ENCODE peak calls at places on chromosome 3, in six cellular contexts. B is progenitor cell of endocrine pancreas, L is H9, V is A549, K is AG09319, O is stomach. N is an unnamed sample.

GRCh38 chr3:119181765-119182164 is 8.4 kb downstream of the UPK1B start:
- DNase-seq in B (no peak), L (no peak), V (peak), K (no peak), O (peak), N (no peak)

GRCh38 chr3:99929409-99930139 is 111.9 kb downstream of the CMSS1 start:
- DNase-seq in B (no peak), L (no peak), V (no peak), K (no peak), O (no peak), N (no peak)

GRCh38 chr3:45312836-45313493 is 75.4 kb upstream of the LARS2 start:
- DNase-seq in B (no peak), L (no peak), V (no peak), K (no peak), O (no peak), N (no peak)

GRCh38 chr3:181610973-181611265 is 100.8 kb upstream of the SOX2 start:
- DNase-seq in B (no peak), L (no peak), V (no peak), K (no peak), O (no peak), N (no peak)

GRCh38 chr3:12938258-12938711 is 96.9 kb upstream of the RPL32 start:
- DNase-seq in B (no peak), L (no peak), V (no peak), K (no peak), O (no peak), N (no peak)

GRCh38 chr3:187150599-187150998 is 11.3 kb upstream of the RPL39L start:
- DNase-seq in B (no peak), L (peak), V (no peak), K (no peak), O (peak), N (peak)

GRCh38 chr3:130711885-130712284 is 34.7 kb downstream of the PIK3R4 start:
- DNase-seq in B (no peak), L (no peak), V (no peak), K (no peak), O (no peak), N (no peak)

GRCh38 chr3:14988988-14989394 is 41.6 kb downstream of the NR2C2 start:
- DNase-seq in B (no peak), L (peak), V (peak), K (no peak), O (no peak), N (peak)

GRCh38 chr3:127774647-127775046 is 47.7 kb downstream of the MGLL start:
- DNase-seq in B (no peak), L (no peak), V (no peak), K (no peak), O (no peak), N (no peak)

GRCh38 chr3:12420393-12420792 is 63.9 kb upstream of the TSEN2 start:
- DNase-seq in B (no peak), L (no peak), V (no peak), K (no peak), O (no peak), N (no peak)

GRCh38 chr3:151437047-151437446 is 23.8 kb downstream of the IGSF10 start:
- DNase-seq in B (no peak), L (no peak), V (no peak), K (no peak), O (no peak), N (no peak)

GRCh38 chr3:184676927-184677326 is 34.9 kb downstream of the MAGEF1 start:
- DNase-seq in B (no peak), L (no peak), V (no peak), K (no peak), O (no peak), N (no peak)

GRCh38 chr3:182886497-182886896 is 93.2 kb downstream of the ATP11B start:
- DNase-seq in B (no peak), L (no peak), V (no peak), K (no peak), O (no peak), N (no peak)

GRCh38 chr3:81864273-81864672 is 102.8 kb upstream of the GBE1 start:
- DNase-seq in B (no peak), L (peak), V (no peak), K (no peak), O (no peak), N (no peak)

GRCh38 chr3:177196473-177197040 is 725 bp downstream of the TBL1XR1 start:
- DNase-seq in B (no peak), L (no peak), V (peak), K (no peak), O (peak), N (peak)

GRCh38 chr3:132783152-132783551 is 60.9 kb upstream of the NPHP3 start:
- DNase-seq in B (no peak), L (no peak), V (no peak), K (no peak), O (no peak), N (no peak)

GRCh38 chr3:96012941-96013340 is 801.5 kb upstream of the EPHA6 start:
- DNase-seq in B (no peak), L (no peak), V (no peak), K (no peak), O (no peak), N (no peak)

GRCh38 chr3:39443530-39443929 is 23.9 kb upstream of the MOBP start:
- DNase-seq in B (no peak), L (peak), V (no peak), K (no peak), O (no peak), N (no peak)

GRCh38 chr3:194082596-194083220 is 53.2 kb upstream of the HES1 start:
- DNase-seq in B (no peak), L (no peak), V (no peak), K (no peak), O (no peak), N (no peak)

GRCh38 chr3:9395570-9396300 is 1.7 kb upstream of the SETD5 start:
- DNase-seq in B (no peak), L (no peak), V (no peak), K (no peak), O (no peak), N (no peak)

GRCh38 chr3:195774917-195775316 is 36.8 kb downstream of the MUC4 start:
- DNase-seq in B (no peak), L (peak), V (peak), K (no peak), O (no peak), N (peak)

GRCh38 chr3:90033242-90033641 is 925.8 kb downstream of the EPHA3 start:
- DNase-seq in B (no peak), L (no peak), V (no peak), K (no peak), O (no peak), N (no peak)

GRCh38 chr3:20857636-20858035 is 671.6 kb upstream of the SGO1 start:
- DNase-seq in B (no peak), L (no peak), V (no peak), K (no peak), O (no peak), N (no peak)

GRCh38 chr3:124007186-124007585 is 15.3 kb upstream of the ROPN1 start:
- DNase-seq in B (no peak), L (no peak), V (no peak), K (no peak), O (no peak), N (no peak)

GRCh38 chr3:105354429-105354828 is 12.3 kb upstream of the ALCAM start:
- DNase-seq in B (no peak), L (peak), V (no peak), K (no peak), O (no peak), N (no peak)

GRCh38 chr3:31173118-31173718 is 278.8 kb upstream of the GADL1 start:
- DNase-seq in B (no peak), L (no peak), V (no peak), K (no peak), O (no peak), N (no peak)

GRCh38 chr3:46184469-46184868 is 23.6 kb downstream of the CCR1 start:
- DNase-seq in B (no peak), L (no peak), V (no peak), K (no peak), O (no peak), N (no peak)

GRCh38 chr3:108175352-108175751 is 46.9 kb downstream of the IFT57 start:
- DNase-seq in B (no peak), L (no peak), V (no peak), K (no peak), O (no peak), N (no peak)

GRCh38 chr3:136644200-136644599 is 108.0 kb downstream of the STAG1 start:
- DNase-seq in B (no peak), L (no peak), V (no peak), K (no peak), O (no peak), N (no peak)

GRCh38 chr3:19147905-19148767 is at the start of gene KCNH8:
- DNase-seq in B (peak), L (peak), V (peak), K (no peak), O (peak), N (peak)

GRCh38 chr3:172208586-172209332 is 169.4 kb downstream of the FNDC3B start:
- DNase-seq in B (no peak), L (peak), V (no peak), K (no peak), O (no peak), N (peak)

GRCh38 chr3:155462672-155463071 is 169.2 kb upstream of the STRIT1 start:
- DNase-seq in B (no peak), L (no peak), V (no peak), K (no peak), O (no peak), N (no peak)

GRCh38 chr3:42061711-42062408 is 29.3 kb upstream of the TRAK1 start:
- DNase-seq in B (no peak), L (peak), V (peak), K (peak), O (peak), N (no peak)

GRCh38 chr3:155495387-155495786 is 201.9 kb upstream of the STRIT1 start:
- DNase-seq in B (no peak), L (no peak), V (no peak), K (no peak), O (no peak), N (no peak)

GRCh38 chr3:42653560-42654330 is at the start of gene ZBTB47:
- DNase-seq in B (no peak), L (peak), V (no peak), K (no peak), O (peak), N (no peak)

GRCh38 chr3:23996058-23996457 is 51.0 kb downstream of the NR1D2 start:
- DNase-seq in B (no peak), L (no peak), V (no peak), K (no peak), O (no peak), N (no peak)

GRCh38 chr3:13544293-13544831 is 4.6 kb upstream of the FBLN2 start:
- DNase-seq in B (no peak), L (peak), V (no peak), K (peak), O (no peak), N (no peak)

GRCh38 chr3:18657858-18658820 is 233.0 kb upstream of the SATB1 start:
- DNase-seq in B (no peak), L (no peak), V (no peak), K (no peak), O (no peak), N (no peak)

GRCh38 chr3:46351646-46352045 is 2.3 kb upstream of the CCR2 start:
- DNase-seq in B (no peak), L (no peak), V (no peak), K (no peak), O (no peak), N (no peak)

GRCh38 chr3:105013657-105014056 is 353.1 kb upstream of the ALCAM start:
- DNase-seq in B (no peak), L (no peak), V (no peak), K (no peak), O (no peak), N (no peak)

DNA sequence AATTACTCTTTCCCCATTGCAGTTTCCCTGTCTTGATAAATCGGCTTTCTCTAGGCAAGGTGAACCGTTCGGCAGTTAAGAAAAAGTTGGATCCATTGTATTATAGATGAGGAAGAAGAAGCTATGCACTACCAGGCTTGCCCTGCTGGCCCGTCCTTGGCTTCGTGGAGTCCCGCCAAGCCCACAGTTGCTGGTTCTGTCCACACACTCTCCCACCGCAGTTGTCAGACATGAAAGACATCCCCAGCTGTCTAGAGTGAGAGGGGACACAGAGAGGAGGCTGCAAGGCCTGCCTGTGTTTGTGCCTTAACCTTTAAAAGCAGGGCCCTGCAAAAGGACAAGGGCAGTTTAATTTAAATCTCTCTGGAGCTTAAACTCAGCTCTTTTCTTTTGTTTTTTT is 47.2 kb upstream of the PLCL2 start:
- DNase-seq in B (no peak), L (no peak), V (no peak), K (no peak), O (no peak), N (no peak)
- TF ChIP-seq CTCF in B (no peak), L (no peak), V (no peak), K (no peak), O (no peak), N (no peak)

DNA sequence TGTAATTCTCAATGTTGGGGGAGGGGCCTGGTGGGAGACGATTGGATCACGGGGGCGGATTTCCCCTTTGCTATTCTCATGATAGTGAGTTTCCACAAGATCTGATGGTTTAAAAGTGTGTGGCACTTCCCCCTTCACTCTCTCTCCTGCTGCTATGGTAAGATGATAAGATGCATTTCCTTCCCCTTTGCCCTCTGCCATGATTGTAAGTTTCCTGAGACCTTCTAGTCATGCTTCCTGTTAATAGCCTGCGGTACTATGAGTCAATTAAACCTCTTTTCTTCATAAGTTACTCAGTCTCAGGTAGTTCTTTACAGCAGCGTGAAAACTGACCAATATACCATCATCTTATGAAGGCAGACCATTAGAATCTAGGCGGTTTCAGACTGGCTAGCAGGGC is 108.8 kb upstream of the ADAMTS9 start:
- DNase-seq in B (no peak), L (no peak), V (no peak), K (no peak), O (no peak), N (no peak)
- TF ChIP-seq CTCF in B (no peak), L (no peak), V (no peak), K (no peak), O (no peak), N (no peak)

DNA sequence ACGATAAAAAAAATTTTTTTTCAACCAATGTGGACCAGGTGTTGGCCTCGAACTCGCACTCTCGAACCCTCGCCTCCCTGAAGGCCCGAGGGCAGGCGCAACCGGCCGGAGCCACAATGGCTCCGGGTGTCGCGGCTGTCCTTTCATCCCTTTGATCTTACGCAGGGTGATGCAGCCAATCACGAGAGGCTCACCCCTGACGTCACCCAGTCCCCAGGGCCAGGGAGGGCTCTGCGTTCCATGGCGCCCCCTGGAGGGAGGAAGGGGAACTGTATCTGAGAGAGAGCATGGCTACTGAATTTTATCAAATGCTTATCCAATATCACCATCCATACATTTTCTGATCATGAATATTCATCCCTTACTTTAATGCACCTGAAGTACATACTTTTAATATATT is 15.4 kb upstream of the GMNC start:
- DNase-seq in B (no peak), L (peak), V (no peak), K (no peak), O (no peak), N (no peak)
- TF ChIP-seq CTCF in B (peak), L (peak), V (no peak), K (no peak), O (no peak), N (no peak)

GRCh38 chr3:117549716-117550115 is 840.1 kb downstream of the TUSC7 start:
- DNase-seq in B (no peak), L (no peak), V (no peak), K (no peak), O (no peak), N (no peak)
- TF ChIP-seq CTCF in B (no peak), L (peak), V (peak), K (peak), O (no peak), N (no peak)